ENCODE peak calls at places on chromosomes 7 and 10, in six cellular contexts. T is NCI-H2081; M is fibroblast of the aortic adventitia; C is CD4-positive, alpha-beta T cell; F is mammary epithelial cell; Z is T-helper 2 cell treated with Interferon-gamma antibody and Interleukin-4, amounts not matched to agents 5 μg/mL and 100 μg/mL, for 36 hours. A is an unnamed sample.

GRCh38 chr7:149821191-149822148 is 16.7 kb upstream of the ZNF862 start:
- DNase-seq in M (no peak), T (no peak), C (no peak), Z (no peak), F (no peak), A (no peak)

GRCh38 chr10:75606203-75606779 is 174.9 kb downstream of the LRMDA start:
- DNase-seq in M (no peak), C (no peak), F (no peak), Z (no peak), T (no peak), A (no peak)

GRCh38 chr7:116534790-116535189 is 10.0 kb downstream of the CAV1 start:
- DNase-seq in M (peak; percentile 84), C (no peak), T (no peak), Z (no peak), F (no peak), A (no peak)

GRCh38 chr10:36725581-36726520 is 399.5 kb upstream of the ANKRD30A start:
- DNase-seq in T (peak; percentile 45), F (peak; percentile 95), Z (no peak), M (peak; percentile 94), C (no peak), A (peak; percentile 54)

GRCh38 chr7:1323178-1324027 is 90.7 kb downstream of the UNCX start:
- DNase-seq in M (no peak), C (no peak), Z (no peak), F (no peak), T (no peak), A (no peak)

GRCh38 chr10:3043512-3044368 is 23.6 kb upstream of the PFKP start:
- DNase-seq in M (peak; percentile 86), T (peak; percentile 59), Z (peak; percentile 22), C (peak; percentile 52), F (peak; percentile 56), A (peak; percentile 25)

GRCh38 chr10:120597902-120598301 is 140.9 kb downstream of the PLPP4 start:
- DNase-seq in M (no peak), C (no peak), F (no peak), T (no peak), Z (no peak), A (no peak)

GRCh38 chr10:77836299-77836820 is 90.2 kb downstream of the DLG5 start:
- DNase-seq in C (peak; percentile 57), T (no peak), Z (peak; percentile 77), M (no peak), F (peak; percentile 49), A (no peak)

GRCh38 chr10:12430406-12430982 is 81.1 kb downstream of the CAMK1D start:
- DNase-seq in M (no peak), F (no peak), C (no peak), Z (no peak), T (no peak), A (no peak)

GRCh38 chr10:119614686-119615085 is 17.9 kb upstream of the TIAL1 start:
- DNase-seq in M (no peak), F (no peak), Z (no peak), T (no peak), C (no peak), A (no peak)

GRCh38 chr7:128830231-128831177 is at the start of gene FLNC:
- DNase-seq in C (peak; percentile 47), F (peak; percentile 19), Z (peak; percentile 15), T (no peak), M (peak; percentile 62), A (no peak)

GRCh38 chr7:28732037-28732869 is 225.9 kb downstream of the TRIL start:
- DNase-seq in M (peak; percentile 63), C (no peak), Z (no peak), F (no peak), T (peak; percentile 54), A (no peak)

GRCh38 chr7:508461-509170 is 11.0 kb downstream of the PDGFA start:
- DNase-seq in C (no peak), Z (no peak), M (no peak), T (no peak), F (no peak), A (no peak)

GRCh38 chr7:48414005-48414732 is 242.9 kb downstream of the ABCA13 start:
- DNase-seq in F (peak; percentile 75), M (no peak), Z (no peak), C (no peak), T (no peak), A (no peak)

GRCh38 chr7:81852701-81853100 is 82.9 kb upstream of the HGF start:
- DNase-seq in M (no peak), Z (no peak), C (no peak), F (no peak), T (no peak), A (no peak)

GRCh38 chr10:12981570-12981969 is 19.9 kb downstream of the CCDC3 start:
- DNase-seq in T (no peak), M (no peak), C (no peak), F (peak; percentile 67), Z (no peak), A (peak; percentile 48)

GRCh38 chr7:85833071-85833470 is 646.2 kb upstream of the SEMA3D start:
- DNase-seq in F (no peak), M (peak; percentile 50), Z (no peak), C (no peak), T (no peak), A (no peak)